ENCODE peak calls at places on chromosome 14, in ten cellular contexts. One of them, this sample, is unnamed.

GRCh38 chr14:77184396-77185092 is 2.9 kb downstream of the TMEM63C start:
- DNase-seq in RPMI7951: no peak
- DNase-seq in stimulated activated CD8-positive, alpha-beta memory T cell treated with anti-CD3 and anti-CD28 coated beads, Interleukin-4, amount 100 ng/mL, for 4 hours: no peak
- DNase-seq in neural crest cell: no peak
- DNase-seq in stimulated activated CD4-positive, alpha-beta T cell treated with anti-CD3 and anti-CD28 coated beads, Interleukin-4, amount 100 ng/mL, for 24 hours: no peak
- DNase-seq in D341Med: no peak
- DNase-seq in mesenteric fat pad: no peak
- DNase-seq in NCI-H69: peak
- DNase-seq in activated naive CD8-positive, alpha-beta T cell treated with anti-CD3 and anti-CD28 coated beads, Interleukin-2, amount 50 U/mL, for 16 hours: no peak
- DNase-seq in lung: no peak
- DNase-seq in this sample: no peak

GRCh38 chr14:59484611-59485174 is 376 bp downstream of the JKAMP start:
- DNase-seq in RPMI7951: no peak
- DNase-seq in stimulated activated CD8-positive, alpha-beta memory T cell treated with anti-CD3 and anti-CD28 coated beads, Interleukin-4, amount 100 ng/mL, for 4 hours: no peak
- DNase-seq in neural crest cell: no peak
- DNase-seq in stimulated activated CD4-positive, alpha-beta T cell treated with anti-CD3 and anti-CD28 coated beads, Interleukin-4, amount 100 ng/mL, for 24 hours: no peak
- DNase-seq in D341Med: no peak
- DNase-seq in mesenteric fat pad: no peak
- DNase-seq in NCI-H69: no peak
- DNase-seq in activated naive CD8-positive, alpha-beta T cell treated with anti-CD3 and anti-CD28 coated beads, Interleukin-2, amount 50 U/mL, for 16 hours: no peak
- DNase-seq in lung: no peak
- DNase-seq in this sample: no peak

GRCh38 chr14:53338192-53338591 is 185.1 kb upstream of the DDHD1 start:
- DNase-seq in RPMI7951: peak
- DNase-seq in stimulated activated CD8-positive, alpha-beta memory T cell treated with anti-CD3 and anti-CD28 coated beads, Interleukin-4, amount 100 ng/mL, for 4 hours: no peak
- DNase-seq in neural crest cell: no peak
- DNase-seq in stimulated activated CD4-positive, alpha-beta T cell treated with anti-CD3 and anti-CD28 coated beads, Interleukin-4, amount 100 ng/mL, for 24 hours: no peak
- DNase-seq in D341Med: no peak
- DNase-seq in mesenteric fat pad: no peak
- DNase-seq in NCI-H69: no peak
- DNase-seq in activated naive CD8-positive, alpha-beta T cell treated with anti-CD3 and anti-CD28 coated beads, Interleukin-2, amount 50 U/mL, for 16 hours: no peak
- DNase-seq in lung: no peak
- DNase-seq in this sample: no peak

GRCh38 chr14:30298266-30298795 is 260.6 kb upstream of the G2E3 start:
- DNase-seq in RPMI7951: no peak
- DNase-seq in stimulated activated CD8-positive, alpha-beta memory T cell treated with anti-CD3 and anti-CD28 coated beads, Interleukin-4, amount 100 ng/mL, for 4 hours: no peak
- DNase-seq in neural crest cell: no peak
- DNase-seq in stimulated activated CD4-positive, alpha-beta T cell treated with anti-CD3 and anti-CD28 coated beads, Interleukin-4, amount 100 ng/mL, for 24 hours: no peak
- DNase-seq in D341Med: no peak
- DNase-seq in mesenteric fat pad: no peak
- DNase-seq in NCI-H69: peak
- DNase-seq in activated naive CD8-positive, alpha-beta T cell treated with anti-CD3 and anti-CD28 coated beads, Interleukin-2, amount 50 U/mL, for 16 hours: no peak
- DNase-seq in lung: no peak
- DNase-seq in this sample: no peak

GRCh38 chr14:95515080-95515489 is 1.4 kb downstream of the SYNE3 start:
- DNase-seq in RPMI7951: peak
- DNase-seq in stimulated activated CD8-positive, alpha-beta memory T cell treated with anti-CD3 and anti-CD28 coated beads, Interleukin-4, amount 100 ng/mL, for 4 hours: no peak
- DNase-seq in neural crest cell: peak
- DNase-seq in stimulated activated CD4-positive, alpha-beta T cell treated with anti-CD3 and anti-CD28 coated beads, Interleukin-4, amount 100 ng/mL, for 24 hours: no peak
- DNase-seq in D341Med: no peak
- DNase-seq in mesenteric fat pad: no peak
- DNase-seq in NCI-H69: peak
- DNase-seq in activated naive CD8-positive, alpha-beta T cell treated with anti-CD3 and anti-CD28 coated beads, Interleukin-2, amount 50 U/mL, for 16 hours: no peak
- DNase-seq in lung: no peak
- DNase-seq in this sample: no peak

GRCh38 chr14:104678901-104679705 is 10.3 kb upstream of the INF2 start:
- DNase-seq in RPMI7951: no peak
- DNase-seq in stimulated activated CD8-positive, alpha-beta memory T cell treated with anti-CD3 and anti-CD28 coated beads, Interleukin-4, amount 100 ng/mL, for 4 hours: no peak
- DNase-seq in neural crest cell: no peak
- DNase-seq in stimulated activated CD4-positive, alpha-beta T cell treated with anti-CD3 and anti-CD28 coated beads, Interleukin-4, amount 100 ng/mL, for 24 hours: no peak
- DNase-seq in D341Med: no peak
- DNase-seq in mesenteric fat pad: no peak
- DNase-seq in NCI-H69: no peak
- DNase-seq in activated naive CD8-positive, alpha-beta T cell treated with anti-CD3 and anti-CD28 coated beads, Interleukin-2, amount 50 U/mL, for 16 hours: no peak
- DNase-seq in lung: no peak
- DNase-seq in this sample: no peak

GRCh38 chr14:103157969-103158368 is 34.7 kb downstream of the TNFAIP2 start:
- DNase-seq in RPMI7951: no peak
- DNase-seq in stimulated activated CD8-positive, alpha-beta memory T cell treated with anti-CD3 and anti-CD28 coated beads, Interleukin-4, amount 100 ng/mL, for 4 hours: no peak
- DNase-seq in neural crest cell: no peak
- DNase-seq in stimulated activated CD4-positive, alpha-beta T cell treated with anti-CD3 and anti-CD28 coated beads, Interleukin-4, amount 100 ng/mL, for 24 hours: no peak
- DNase-seq in D341Med: no peak
- DNase-seq in mesenteric fat pad: peak
- DNase-seq in NCI-H69: no peak
- DNase-seq in activated naive CD8-positive, alpha-beta T cell treated with anti-CD3 and anti-CD28 coated beads, Interleukin-2, amount 50 U/mL, for 16 hours: no peak
- DNase-seq in lung: no peak
- DNase-seq in this sample: no peak

GRCh38 chr14:101810897-101811620 is 49.5 kb downstream of the PPP2R5C start:
- DNase-seq in RPMI7951: peak
- DNase-seq in stimulated activated CD8-positive, alpha-beta memory T cell treated with anti-CD3 and anti-CD28 coated beads, Interleukin-4, amount 100 ng/mL, for 4 hours: no peak
- DNase-seq in neural crest cell: no peak
- DNase-seq in stimulated activated CD4-positive, alpha-beta T cell treated with anti-CD3 and anti-CD28 coated beads, Interleukin-4, amount 100 ng/mL, for 24 hours: no peak
- DNase-seq in D341Med: no peak
- DNase-seq in mesenteric fat pad: no peak
- DNase-seq in NCI-H69: no peak
- DNase-seq in activated naive CD8-positive, alpha-beta T cell treated with anti-CD3 and anti-CD28 coated beads, Interleukin-2, amount 50 U/mL, for 16 hours: no peak
- DNase-seq in lung: no peak
- DNase-seq in this sample: no peak

GRCh38 chr14:33432407-33433023 is 493.8 kb downstream of the NPAS3 start:
- DNase-seq in RPMI7951: peak
- DNase-seq in stimulated activated CD8-positive, alpha-beta memory T cell treated with anti-CD3 and anti-CD28 coated beads, Interleukin-4, amount 100 ng/mL, for 4 hours: no peak
- DNase-seq in neural crest cell: no peak
- DNase-seq in stimulated activated CD4-positive, alpha-beta T cell treated with anti-CD3 and anti-CD28 coated beads, Interleukin-4, amount 100 ng/mL, for 24 hours: no peak
- DNase-seq in D341Med: peak
- DNase-seq in mesenteric fat pad: no peak
- DNase-seq in NCI-H69: peak
- DNase-seq in activated naive CD8-positive, alpha-beta T cell treated with anti-CD3 and anti-CD28 coated beads, Interleukin-2, amount 50 U/mL, for 16 hours: no peak
- DNase-seq in lung: peak
- DNase-seq in this sample: no peak

GRCh38 chr14:90521121-90521929 is 124.5 kb downstream of the CALM1 start:
- DNase-seq in RPMI7951: peak
- DNase-seq in stimulated activated CD8-positive, alpha-beta memory T cell treated with anti-CD3 and anti-CD28 coated beads, Interleukin-4, amount 100 ng/mL, for 4 hours: no peak
- DNase-seq in neural crest cell: no peak
- DNase-seq in stimulated activated CD4-positive, alpha-beta T cell treated with anti-CD3 and anti-CD28 coated beads, Interleukin-4, amount 100 ng/mL, for 24 hours: no peak
- DNase-seq in D341Med: peak
- DNase-seq in mesenteric fat pad: no peak
- DNase-seq in NCI-H69: peak
- DNase-seq in activated naive CD8-positive, alpha-beta T cell treated with anti-CD3 and anti-CD28 coated beads, Interleukin-2, amount 50 U/mL, for 16 hours: no peak
- DNase-seq in lung: no peak
- DNase-seq in this sample: no peak

GRCh38 chr14:102953100-102953499 is 30.6 kb downstream of the AMN start:
- DNase-seq in RPMI7951: no peak
- DNase-seq in stimulated activated CD8-positive, alpha-beta memory T cell treated with anti-CD3 and anti-CD28 coated beads, Interleukin-4, amount 100 ng/mL, for 4 hours: no peak
- DNase-seq in neural crest cell: no peak
- DNase-seq in stimulated activated CD4-positive, alpha-beta T cell treated with anti-CD3 and anti-CD28 coated beads, Interleukin-4, amount 100 ng/mL, for 24 hours: no peak
- DNase-seq in D341Med: no peak
- DNase-seq in mesenteric fat pad: no peak
- DNase-seq in NCI-H69: no peak
- DNase-seq in activated naive CD8-positive, alpha-beta T cell treated with anti-CD3 and anti-CD28 coated beads, Interleukin-2, amount 50 U/mL, for 16 hours: no peak
- DNase-seq in lung: no peak
- DNase-seq in this sample: no peak

GRCh38 chr14:64722842-64723447 is 18.7 kb downstream of the PLEKHG3 start:
- DNase-seq in RPMI7951: no peak
- DNase-seq in stimulated activated CD8-positive, alpha-beta memory T cell treated with anti-CD3 and anti-CD28 coated beads, Interleukin-4, amount 100 ng/mL, for 4 hours: no peak
- DNase-seq in neural crest cell: no peak
- DNase-seq in stimulated activated CD4-positive, alpha-beta T cell treated with anti-CD3 and anti-CD28 coated beads, Interleukin-4, amount 100 ng/mL, for 24 hours: no peak
- DNase-seq in D341Med: no peak
- DNase-seq in mesenteric fat pad: no peak
- DNase-seq in NCI-H69: no peak
- DNase-seq in activated naive CD8-positive, alpha-beta T cell treated with anti-CD3 and anti-CD28 coated beads, Interleukin-2, amount 50 U/mL, for 16 hours: no peak
- DNase-seq in lung: no peak
- DNase-seq in this sample: no peak

GRCh38 chr14:80636071-80636470 is 305.5 kb downstream of the CEP128 start:
- DNase-seq in RPMI7951: no peak
- DNase-seq in stimulated activated CD8-positive, alpha-beta memory T cell treated with anti-CD3 and anti-CD28 coated beads, Interleukin-4, amount 100 ng/mL, for 4 hours: no peak
- DNase-seq in neural crest cell: no peak
- DNase-seq in stimulated activated CD4-positive, alpha-beta T cell treated with anti-CD3 and anti-CD28 coated beads, Interleukin-4, amount 100 ng/mL, for 24 hours: no peak
- DNase-seq in D341Med: no peak
- DNase-seq in mesenteric fat pad: no peak
- DNase-seq in NCI-H69: no peak
- DNase-seq in activated naive CD8-positive, alpha-beta T cell treated with anti-CD3 and anti-CD28 coated beads, Interleukin-2, amount 50 U/mL, for 16 hours: no peak
- DNase-seq in lung: no peak
- DNase-seq in this sample: no peak

GRCh38 chr14:105690671-105691070 is 164.3 kb downstream of the TMEM121 start:
- DNase-seq in RPMI7951: no peak
- DNase-seq in stimulated activated CD8-positive, alpha-beta memory T cell treated with anti-CD3 and anti-CD28 coated beads, Interleukin-4, amount 100 ng/mL, for 4 hours: no peak
- DNase-seq in neural crest cell: no peak
- DNase-seq in stimulated activated CD4-positive, alpha-beta T cell treated with anti-CD3 and anti-CD28 coated beads, Interleukin-4, amount 100 ng/mL, for 24 hours: no peak
- DNase-seq in D341Med: no peak
- DNase-seq in mesenteric fat pad: no peak
- DNase-seq in NCI-H69: no peak
- DNase-seq in activated naive CD8-positive, alpha-beta T cell treated with anti-CD3 and anti-CD28 coated beads, Interleukin-2, amount 50 U/mL, for 16 hours: no peak
- DNase-seq in lung: no peak
- DNase-seq in this sample: no peak

GRCh38 chr14:103014466-103015319 is 42.7 kb downstream of the CDC42BPB start:
- DNase-seq in RPMI7951: peak
- DNase-seq in stimulated activated CD8-positive, alpha-beta memory T cell treated with anti-CD3 and anti-CD28 coated beads, Interleukin-4, amount 100 ng/mL, for 4 hours: no peak
- DNase-seq in neural crest cell: no peak
- DNase-seq in stimulated activated CD4-positive, alpha-beta T cell treated with anti-CD3 and anti-CD28 coated beads, Interleukin-4, amount 100 ng/mL, for 24 hours: no peak
- DNase-seq in D341Med: no peak
- DNase-seq in mesenteric fat pad: no peak
- DNase-seq in NCI-H69: peak
- DNase-seq in activated naive CD8-positive, alpha-beta T cell treated with anti-CD3 and anti-CD28 coated beads, Interleukin-2, amount 50 U/mL, for 16 hours: no peak
- DNase-seq in lung: no peak
- DNase-seq in this sample: no peak

GRCh38 chr14:65738339-65738738 is 325.8 kb downstream of the FUT8 start:
- DNase-seq in RPMI7951: no peak
- DNase-seq in stimulated activated CD8-positive, alpha-beta memory T cell treated with anti-CD3 and anti-CD28 coated beads, Interleukin-4, amount 100 ng/mL, for 4 hours: no peak
- DNase-seq in neural crest cell: no peak
- DNase-seq in stimulated activated CD4-positive, alpha-beta T cell treated with anti-CD3 and anti-CD28 coated beads, Interleukin-4, amount 100 ng/mL, for 24 hours: no peak
- DNase-seq in D341Med: no peak
- DNase-seq in mesenteric fat pad: no peak
- DNase-seq in NCI-H69: peak
- DNase-seq in activated naive CD8-positive, alpha-beta T cell treated with anti-CD3 and anti-CD28 coated beads, Interleukin-2, amount 50 U/mL, for 16 hours: no peak
- DNase-seq in lung: no peak
- DNase-seq in this sample: no peak